ENCODE peak calls at places on chromosomes 5 and 9, in ten cellular contexts. B is WTC11; W is psoas muscle; N is neural crest cell; M is colonic mucosa; T is nephron progenitor cell; S is CD4-positive, alpha-beta T cell; K is astrocyte; E is bronchial epithelial cell; P is mesothelial cell of epicardium. H is an unnamed sample.

GRCh38 chr5:38870595-38870994 is 24.8 kb downstream of the OSMR start:
- DNase-seq in B (no peak), W (no peak), N (no peak), M (no peak), T (no peak), S (no peak), K (no peak), E (no peak), P (no peak), H (no peak)

GRCh38 chr9:125983681-125984080 is 236.5 kb downstream of the PBX3 start:
- DNase-seq in B (no peak), W (no peak), N (no peak), M (no peak), T (no peak), S (no peak), K (no peak), E (no peak), P (no peak), H (no peak)

GRCh38 chr9:93555370-93555769 is 21.0 kb upstream of the PHF2 start:
- DNase-seq in B (no peak), W (no peak), N (no peak), M (no peak), T (no peak), S (no peak), K (no peak), E (no peak), P (no peak), H (no peak)

GRCh38 chr5:170216262-170216864 is 16.4 kb upstream of the C5orf58 start:
- DNase-seq in B (peak), W (no peak), N (peak), M (no peak), T (peak), S (no peak), K (peak), E (peak), P (no peak), H (peak)

GRCh38 chr5:73151733-73152410 is 21.1 kb upstream of the TMEM174 start:
- DNase-seq in B (no peak), W (no peak), N (no peak), M (no peak), T (no peak), S (no peak), K (no peak), E (no peak), P (no peak), H (no peak)

GRCh38 chr5:90519081-90519480 is 10.3 kb downstream of the LYSMD3 start:
- DNase-seq in B (no peak), W (no peak), N (no peak), M (no peak), T (no peak), S (no peak), K (no peak), E (peak), P (no peak), H (no peak)

GRCh38 chr9:93258818-93259489 is 75.0 kb downstream of the WNK2 start:
- DNase-seq in B (peak), W (peak), N (no peak), M (peak), T (no peak), S (no peak), K (no peak), E (no peak), P (no peak), H (no peak)

GRCh38 chr9:124506433-124506832 is 766 bp downstream of the NR5A1 start:
- DNase-seq in B (no peak), W (no peak), N (no peak), M (no peak), T (no peak), S (no peak), K (no peak), E (no peak), P (no peak), H (no peak)

GRCh38 chr5:29794146-29794787 is 1399.2 kb upstream of the CDH6 start:
- DNase-seq in B (no peak), W (no peak), N (no peak), M (no peak), T (no peak), S (no peak), K (no peak), E (no peak), P (no peak), H (no peak)

GRCh38 chr5:36878421-36879088 is 2.0 kb downstream of the NIPBL start:
- DNase-seq in B (peak), W (no peak), N (peak), M (peak), T (peak), S (no peak), K (peak), E (no peak), P (no peak), H (peak)

GRCh38 chr9:136381311-136381710 is 7.8 kb upstream of the CARD9 start:
- DNase-seq in B (no peak), W (no peak), N (no peak), M (no peak), T (no peak), S (no peak), K (no peak), E (no peak), P (no peak), H (no peak)

GRCh38 chr5:169258372-169259000 is 42.5 kb downstream of the SLIT3 start:
- DNase-seq in B (no peak), W (no peak), N (no peak), M (no peak), T (no peak), S (no peak), K (peak), E (no peak), P (no peak), H (no peak)

GRCh38 chr9:72363908-72364678 is 915 bp downstream of the ZFAND5 start:
- DNase-seq in B (peak), W (peak), N (peak), M (peak), T (peak), S (peak), K (peak), E (peak), P (peak), H (peak)

GRCh38 chr5:179344301-179345178 is 721 bp downstream of the ADAMTS2 start:
- DNase-seq in B (peak), W (no peak), N (peak), M (no peak), T (peak), S (no peak), K (no peak), E (no peak), P (no peak), H (peak)

DNA sequence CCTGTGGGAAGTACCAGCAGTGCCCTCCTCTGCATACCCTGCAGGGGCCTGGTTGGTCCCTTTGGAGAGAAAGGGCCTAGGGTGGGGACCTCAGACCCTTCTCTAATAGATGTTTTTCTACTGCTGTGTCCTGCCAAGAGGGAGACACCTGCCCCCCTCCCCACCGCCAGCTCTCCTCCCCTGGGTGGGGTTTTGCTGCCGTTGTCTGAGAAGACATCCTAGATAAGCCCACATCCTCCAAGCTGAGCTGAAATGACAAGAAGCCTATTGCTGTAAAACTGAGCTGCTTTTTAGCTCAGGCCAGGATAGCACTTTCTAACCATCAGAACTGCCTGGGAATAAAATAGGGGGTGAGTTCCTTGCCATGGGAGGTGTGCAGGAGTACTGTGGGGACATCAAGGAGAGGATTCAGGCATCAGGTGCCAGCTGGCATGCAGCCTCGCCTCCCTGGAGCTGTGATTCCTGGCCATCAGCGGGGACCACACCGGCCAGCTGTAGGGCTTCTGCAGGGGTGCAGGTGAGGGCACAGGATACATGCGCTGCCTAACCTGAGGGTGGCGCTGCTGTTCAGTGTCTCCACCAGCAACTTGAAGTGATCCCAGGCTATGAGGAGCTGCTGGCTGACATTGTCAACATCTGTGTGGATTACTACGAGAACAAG is 37.9 kb downstream of the CYFIP2 start:
- DNase-seq in B (peak), W (peak), N (no peak), M (no peak), T (peak), S (peak), K (no peak), E (no peak), P (no peak), H (peak)
- TF ChIP-seq CTCF in B (peak), W (no peak), N (peak), M (no peak), T (peak), S (peak), K (no peak), E (no peak), P (no peak), H (no peak)

GRCh38 chr5:134508521-134509195 is 16.8 kb upstream of the JADE2 start:
- DNase-seq in B (no peak), W (no peak), N (no peak), M (no peak), T (no peak), S (no peak), K (no peak), E (no peak), P (no peak), H (no peak)

GRCh38 chr5:134507495-134507894 is 18.0 kb upstream of the JADE2 start:
- DNase-seq in B (no peak), W (no peak), N (no peak), M (peak), T (no peak), S (no peak), K (no peak), E (peak), P (no peak), H (no peak)

GRCh38 chr5:134511796-134512660 is 13.4 kb upstream of the JADE2 start:
- DNase-seq in B (peak), W (peak), N (no peak), M (peak), T (peak), S (no peak), K (peak), E (peak), P (no peak), H (no peak)

GRCh38 chr5:134510970-134511795 is 14.3 kb upstream of the JADE2 start:
- DNase-seq in B (peak), W (no peak), N (no peak), M (no peak), T (no peak), S (no peak), K (peak), E (peak), P (no peak), H (no peak)

DNA sequence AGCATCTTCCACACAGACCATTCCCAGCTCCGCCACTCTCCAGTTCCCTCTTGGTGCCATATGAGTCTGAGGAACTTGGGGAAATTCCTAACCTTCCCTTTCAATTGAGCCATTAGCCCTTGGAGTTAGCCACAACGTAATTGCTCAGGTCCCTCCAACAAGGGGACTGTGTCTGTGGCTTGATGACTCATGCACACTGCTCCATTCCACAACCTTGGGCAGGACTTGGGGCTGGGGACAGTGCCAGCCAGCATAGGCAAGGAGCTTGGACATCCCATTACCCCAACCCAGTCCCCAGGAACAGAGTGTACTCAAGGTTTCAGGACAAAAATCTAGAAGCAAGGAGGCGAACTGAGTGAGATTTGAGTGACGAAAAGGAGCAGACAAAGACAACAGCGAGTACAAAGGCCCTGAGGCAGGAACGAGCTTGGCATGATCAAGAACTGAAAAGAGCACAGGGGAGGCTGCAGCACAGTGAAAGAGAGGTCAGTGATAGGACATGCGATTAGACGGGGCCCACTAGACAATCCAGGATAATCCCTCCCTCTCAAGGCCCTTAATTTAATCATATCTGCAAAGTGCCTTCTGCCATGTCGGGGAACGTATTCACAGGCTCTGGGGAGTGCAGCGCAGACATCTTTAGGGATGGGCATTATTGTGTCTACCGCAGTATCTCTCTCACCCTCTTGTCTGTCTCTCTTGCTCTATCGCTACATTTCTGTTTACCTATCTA is 16.0 kb upstream of the JADE2 start:
- DNase-seq in B (no peak), W (peak), N (no peak), M (no peak), T (no peak), S (no peak), K (peak), E (peak), P (no peak), H (no peak)
- TF ChIP-seq CTCF in B (no peak), W (no peak), N (no peak), M (no peak), T (no peak), S (no peak), K (no peak), E (no peak), P (no peak), H (no peak)

DNA sequence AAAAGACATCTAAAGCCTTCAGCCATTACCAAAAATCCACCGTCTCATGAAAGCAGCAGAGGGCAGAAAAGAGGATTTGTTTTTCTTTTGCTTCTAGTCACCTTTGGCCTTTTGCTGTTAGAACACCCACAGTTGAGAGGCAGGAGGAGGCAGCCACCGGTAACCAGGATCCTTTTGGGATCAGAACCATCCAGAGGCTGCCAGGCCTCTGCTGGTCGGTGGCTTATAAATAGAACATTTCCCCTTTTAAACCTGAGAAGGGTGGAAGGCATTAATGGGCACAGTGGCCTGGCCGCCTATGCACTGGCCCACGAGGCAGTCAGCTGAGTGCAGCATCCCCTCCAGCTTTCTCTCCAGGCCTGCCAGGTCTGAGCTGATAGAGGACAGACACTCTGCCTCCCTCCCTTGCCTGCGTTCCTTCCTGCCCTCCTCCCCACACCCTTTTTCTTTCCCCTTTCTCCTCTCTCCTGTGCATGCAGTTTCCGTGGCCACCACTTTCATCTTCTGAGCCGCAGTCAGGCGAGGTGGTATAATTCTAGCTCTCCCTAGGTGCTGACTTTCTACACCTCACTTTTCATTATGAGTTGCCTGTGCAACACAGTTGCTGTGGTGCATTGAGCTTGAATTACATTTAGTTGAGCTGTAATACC is 253.4 kb downstream of the ARHGAP26 start:
- DNase-seq in B (no peak), W (peak), N (no peak), M (no peak), T (no peak), S (no peak), K (no peak), E (no peak), P (no peak), H (no peak)
- TF ChIP-seq CTCF in B (no peak), W (no peak), N (no peak), M (no peak), T (no peak), S (no peak), K (no peak), E (no peak), P (no peak), H (no peak)

GRCh38 chr9:85004818-85005413 is 335.4 kb downstream of the NTRK2 start:
- DNase-seq in B (no peak), W (no peak), N (no peak), M (no peak), T (no peak), S (no peak), K (no peak), E (no peak), P (no peak), H (no peak)
- TF ChIP-seq CTCF in B (no peak), W (no peak), N (no peak), M (no peak), T (no peak), S (no peak), K (no peak), E (no peak), P (no peak), H (no peak)

DNA sequence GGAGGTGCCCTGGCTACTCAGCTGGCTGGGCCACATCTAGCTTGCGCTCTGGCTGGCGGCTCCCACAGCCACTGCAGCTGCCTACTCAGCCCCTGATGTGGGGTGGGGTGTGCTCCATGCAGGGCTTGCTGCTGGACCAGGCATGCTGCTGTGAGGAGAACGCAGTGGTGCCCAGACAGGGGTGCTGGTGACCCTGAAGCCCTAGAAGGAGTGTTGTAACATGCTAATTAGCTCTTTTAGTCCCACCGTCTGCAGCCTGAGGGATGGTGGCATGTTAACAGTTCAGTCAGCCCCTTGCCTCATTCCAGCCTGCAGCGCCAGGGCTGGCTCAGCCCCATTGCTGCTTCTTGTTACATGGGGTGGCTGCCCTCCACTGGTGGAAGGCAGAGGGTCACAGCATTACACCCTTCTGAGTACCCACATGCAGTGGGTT is 642.3 kb downstream of the DMRTA1 start:
- DNase-seq in B (peak), W (no peak), N (peak), M (no peak), T (peak), S (no peak), K (no peak), E (peak), P (no peak), H (peak)
- TF ChIP-seq CTCF in B (peak), W (peak), N (peak), M (no peak), T (no peak), S (no peak), K (no peak), E (peak), P (no peak), H (no peak)

GRCh38 chr9:80595192-80595591 is 1023.4 kb downstream of the TLE4 start:
- DNase-seq in B (no peak), W (no peak), N (no peak), M (no peak), T (no peak), S (no peak), K (no peak), E (no peak), P (no peak), H (no peak)
- TF ChIP-seq CTCF in B (no peak), W (no peak), N (no peak), M (no peak), T (no peak), S (no peak), K (no peak), E (no peak), P (no peak), H (no peak)

GRCh38 chr9:121784706-121785426 is 133.4 kb downstream of the DAB2IP start:
- DNase-seq in B (peak), W (no peak), N (no peak), M (no peak), T (no peak), S (no peak), K (no peak), E (no peak), P (peak), H (no peak)
- TF ChIP-seq CTCF in B (no peak), W (no peak), N (peak), M (no peak), T (no peak), S (no peak), K (no peak), E (no peak), P (no peak), H (no peak)

DNA sequence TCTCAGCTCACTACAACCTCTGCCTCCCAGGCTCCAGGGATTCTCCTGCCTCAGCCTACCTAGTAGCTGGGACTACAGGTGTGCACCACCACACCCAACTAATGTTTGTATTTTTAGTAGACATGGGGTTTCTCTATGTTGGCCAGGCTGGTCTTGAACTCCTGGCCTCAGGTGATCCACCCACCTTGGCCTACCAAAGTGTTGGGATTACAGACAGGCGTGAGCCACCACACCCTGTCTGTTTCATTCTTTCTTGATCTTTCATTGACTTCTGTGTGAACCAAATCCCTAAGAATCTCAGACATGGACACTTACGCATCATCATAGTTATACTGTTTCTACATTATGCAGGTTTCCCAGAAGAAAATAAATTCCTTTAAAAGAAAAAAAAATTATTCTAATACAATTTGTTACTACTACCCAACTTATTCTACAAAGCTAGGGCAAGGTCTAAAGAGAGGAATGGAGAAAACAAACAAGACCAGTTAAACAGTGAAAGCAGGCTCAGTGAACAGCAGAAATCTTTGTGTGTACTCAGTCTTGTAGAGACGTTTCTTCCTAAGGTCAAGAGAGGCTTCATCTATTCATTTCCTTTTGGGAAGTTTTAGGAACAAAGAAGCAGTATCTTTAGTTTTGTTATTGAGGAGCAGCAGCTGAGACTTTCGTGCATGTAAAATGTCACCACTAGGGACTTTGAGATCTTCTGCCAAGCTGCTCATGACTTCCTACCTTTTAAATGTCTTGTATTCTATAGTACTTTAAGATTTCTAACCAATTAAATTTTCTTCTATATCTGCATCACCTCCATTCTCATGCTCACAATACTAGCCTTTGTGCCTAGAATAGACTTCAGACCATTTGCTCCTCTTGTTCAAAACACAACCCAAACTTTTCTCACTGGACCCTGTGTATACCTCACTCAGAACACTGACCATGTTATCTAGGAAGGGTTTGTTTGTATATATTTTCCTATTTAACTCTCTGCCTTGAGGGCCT is 5.6 kb upstream of the HMGCR start:
- DNase-seq in B (no peak), W (no peak), N (no peak), M (no peak), T (no peak), S (no peak), K (no peak), E (no peak), P (no peak), H (no peak)
- TF ChIP-seq CTCF in B (no peak), W (no peak), N (peak), M (no peak), T (peak), S (no peak), K (no peak), E (no peak), P (no peak), H (no peak)